ENCODE peak calls at places on chromosomes 7 and 10, in six cellular contexts. N, X, J, A, L and D are unnamed samples.

GRCh38 chr10:73494877-73495225 is 973 bp downstream of the PPP3CB start:
- DNase-seq in L (no peak), X (no peak), A (no peak), N (no peak), J (no peak), D (no peak)

GRCh38 chr10:119818889-119819270 is 53.8 kb downstream of the MCMBP start:
- DNase-seq in N (no peak), J (no peak), A (no peak), X (no peak), L (no peak), D (no peak)

GRCh38 chr7:141709318-141709717 is 1.2 kb downstream of the WEE2 start:
- DNase-seq in L (no peak), J (no peak), X (no peak), N (no peak), A (no peak), D (no peak)

GRCh38 chr10:97685395-97685958 is 1.6 kb downstream of the AVPI1 start:
- DNase-seq in L (no peak), J (no peak), A (peak; percentile 34), X (no peak), N (no peak), D (no peak)

GRCh38 chr10:58823983-58824382 is 311.3 kb downstream of the BICC1 start:
- DNase-seq in L (no peak), J (no peak), A (no peak), N (no peak), X (no peak), D (no peak)

GRCh38 chr10:58486821-58487220 is 25.9 kb upstream of the BICC1 start:
- DNase-seq in N (no peak), X (no peak), A (no peak), J (no peak), L (no peak), D (no peak)

GRCh38 chr10:101304316-101304715 is 49.6 kb upstream of the BTRC start:
- DNase-seq in N (no peak), A (no peak), L (no peak), X (no peak), J (no peak), D (no peak)

GRCh38 chr10:71280216-71280615 is 38.8 kb upstream of the SLC29A3 start:
- DNase-seq in N (no peak), J (no peak), X (no peak), A (no peak), L (no peak), D (no peak)

GRCh38 chr7:2478387-2478760 is 2.2 kb upstream of the GRIFIN start:
- DNase-seq in L (no peak), X (no peak), A (no peak), J (peak; percentile 90), N (peak; percentile 76), D (no peak)

GRCh38 chr10:113099431-113100298 is 149.6 kb downstream of the TCF7L2 start:
- DNase-seq in J (no peak), X (no peak), N (no peak), L (peak; percentile 78), A (peak; percentile 46), D (no peak)

GRCh38 chr7:102830206-102830605 is 81.4 kb downstream of the FAM185A start:
- DNase-seq in N (no peak), X (no peak), A (no peak), J (no peak), L (no peak), D (no peak)

GRCh38 chr7:96303686-96304443 is 18.0 kb downstream of the SLC25A13 start:
- DNase-seq in N (no peak), X (no peak), A (no peak), J (no peak), L (peak; percentile 39), D (no peak)

GRCh38 chr10:67119648-67120047 is 193.8 kb downstream of the LRRTM3 start:
- DNase-seq in A (no peak), L (no peak), X (no peak), N (no peak), J (no peak), D (no peak)

GRCh38 chr10:92756233-92757065 is 66.7 kb downstream of the HHEX start:
- DNase-seq in X (no peak), J (no peak), L (no peak), A (peak; percentile 84), N (no peak), D (peak; percentile 22)

GRCh38 chr7:143882611-143883078 is 19.3 kb downstream of the TCAF1 start:
- DNase-seq in N (peak; percentile 70), X (no peak), J (peak; percentile 77), L (peak; percentile 87), A (no peak), D (peak; percentile 90)

GRCh38 chr7:90570373-90570959 is 25.7 kb upstream of the CDK14 start:
- DNase-seq in X (no peak), L (no peak), A (no peak), N (no peak), J (no peak), D (no peak)

GRCh38 chr7:13848576-13849527 is 140.6 kb downstream of the ETV1 start:
- DNase-seq in A (no peak), L (no peak), N (no peak), X (no peak), J (no peak), D (no peak)

GRCh38 chr7:150818971-150819370 is 18.4 kb downstream of the TMEM176A start:
- DNase-seq in X (no peak), A (no peak), J (no peak), L (no peak), N (no peak), D (no peak)

GRCh38 chr10:77890097-77890496 is 36.5 kb downstream of the DLG5 start:
- DNase-seq in A (no peak), X (no peak), J (no peak), N (no peak), L (no peak), D (no peak)

GRCh38 chr10:101310528-101311439 is 43.2 kb upstream of the BTRC start:
- DNase-seq in L (no peak), X (no peak), J (no peak), N (no peak), A (no peak), D (no peak)

GRCh38 chr10:78688945-78689935 is 379.5 kb upstream of the ZMIZ1 start:
- DNase-seq in X (no peak), L (peak; percentile 36), J (peak; percentile 29), A (no peak), N (peak; percentile 53), D (peak; percentile 52)

GRCh38 chr7:90816511-90817142 is 220.5 kb downstream of the CDK14 start:
- DNase-seq in X (no peak), A (peak; percentile 1), J (peak; percentile 25), L (no peak), N (no peak), D (no peak)

GRCh38 chr10:117262296-117263293 is 21.7 kb downstream of the SLC18A2 start:
- DNase-seq in N (no peak), X (no peak), A (no peak), J (no peak), L (no peak), D (no peak)